ENCODE peak calls at places on chromosomes 13 and 19, in five cellular contexts. V is AG04449, U is Peyer's patch, O is AG04450, I is esophagus squamous epithelium. X is an unnamed sample.

GRCh38 chr13:112071902-112072530 is 5.1 kb downstream of the SOX1 start:
- DNase-seq in V (no peak), U (no peak), O (no peak), I (no peak), X (no peak)

GRCh38 chr19:47228937-47229673 is 1.9 kb downstream of the BBC3 start:
- DNase-seq in V (no peak), U (peak), O (no peak), I (no peak), X (no peak)

GRCh38 chr19:46718157-46718933 is 1.4 kb upstream of the PRKD2 start:
- DNase-seq in V (no peak), U (peak), O (no peak), I (no peak), X (no peak)

GRCh38 chr13:21637296-21637695 is 33.3 kb upstream of the MICU2 start:
- DNase-seq in V (no peak), U (peak), O (no peak), I (no peak), X (peak)

GRCh38 chr19:12705169-12705568 is 8.7 kb upstream of the FBXW9 start:
- DNase-seq in V (no peak), U (no peak), O (no peak), I (no peak), X (no peak)

GRCh38 chr13:81293594-81294164 is 952.8 kb upstream of the SPRY2 start:
- DNase-seq in V (no peak), U (no peak), O (no peak), I (no peak), X (no peak)

GRCh38 chr19:46951236-46951986 is 68.2 kb upstream of the NPAS1 start:
- DNase-seq in V (no peak), U (peak), O (no peak), I (no peak), X (peak)

GRCh38 chr13:28609936-28610335 is 49.0 kb upstream of the POMP start:
- DNase-seq in V (peak), U (no peak), O (peak), I (no peak), X (no peak)

GRCh38 chr13:24220086-24220703 is 59.7 kb downstream of the SPATA13 start:
- DNase-seq in V (peak), U (peak), O (peak), I (no peak), X (no peak)

GRCh38 chr13:96053003-96053703 is at the start of gene UGGT2:
- DNase-seq in V (peak), U (peak), O (peak), I (peak), X (no peak)

GRCh38 chr13:37001921-37002250 is 1.3 kb downstream of the EXOSC8 start:
- DNase-seq in V (no peak), U (no peak), O (no peak), I (no peak), X (no peak)

GRCh38 chr19:55385749-55386514 is at the start of gene RPL28:
- DNase-seq in V (peak), U (peak), O (peak), I (peak), X (peak)
- TF ChIP-seq CTCF in V (no peak), U (no peak), O (no peak), I (peak), X (no peak)

GRCh38 chr19:50969413-50969760 is at the start of gene KLK6:
- DNase-seq in V (no peak), U (no peak), O (no peak), I (no peak), X (no peak)
- H3K4me3 ChIP-seq in V (no peak), U (no peak), O (no peak), I (no peak), X (no peak)

GRCh38 chr19:29262085-29262484 is 49.1 kb upstream of the UQCRFS1 start:
- DNase-seq in V (no peak), U (no peak), O (no peak), I (no peak), X (no peak)

GRCh38 chr19:29256516-29256915 is 43.6 kb upstream of the UQCRFS1 start:
- DNase-seq in V (no peak), U (no peak), O (no peak), I (no peak), X (no peak)

GRCh38 chr19:29259867-29260281 is 46.9 kb upstream of the UQCRFS1 start:
- DNase-seq in V (no peak), U (no peak), O (no peak), I (no peak), X (no peak)

GRCh38 chr19:29260477-29261317 is 47.7 kb upstream of the UQCRFS1 start:
- DNase-seq in V (no peak), U (no peak), O (no peak), I (no peak), X (no peak)

DNA sequence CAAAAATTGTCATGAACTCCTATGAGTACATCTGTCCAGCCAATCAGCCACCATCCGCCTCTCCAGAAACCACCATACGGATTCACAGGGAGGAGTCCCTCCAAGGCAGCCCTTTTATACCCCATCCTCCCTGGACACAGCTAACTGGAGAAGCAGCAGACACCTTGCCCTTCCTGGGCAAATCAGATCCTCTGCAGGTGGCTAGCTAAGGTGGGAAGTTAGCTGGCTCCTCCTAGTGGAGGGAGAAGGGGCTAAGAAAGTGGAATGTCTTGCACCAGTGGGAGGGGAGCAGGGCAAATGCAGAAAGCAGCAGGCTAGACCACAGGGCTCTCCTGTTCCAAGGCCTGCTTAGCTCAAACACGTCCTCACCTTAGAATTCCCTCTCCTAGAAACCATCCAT is 46.2 kb upstream of the UQCRFS1 start:
- DNase-seq in V (no peak), U (no peak), O (no peak), I (no peak), X (no peak)
- TF ChIP-seq CTCF in V (peak), U (no peak), O (no peak), I (no peak), X (peak)

GRCh38 chr13:32538234-32538620 is 368 bp downstream of the N4BP2L2 start:
- DNase-seq in V (peak), U (no peak), O (no peak), I (no peak), X (no peak)

GRCh38 chr13:32535140-32535539 is 3.5 kb downstream of the N4BP2L2 start:
- DNase-seq in V (no peak), U (no peak), O (no peak), I (no peak), X (no peak)

GRCh38 chr13:32537580-32538233 is 888 bp downstream of the N4BP2L2 start:
- DNase-seq in V (no peak), U (peak), O (no peak), I (no peak), X (no peak)

GRCh38 chr13:32538621-32539246 is at the start of gene N4BP2L2:
- DNase-seq in V (peak), U (peak), O (peak), I (peak), X (peak)

DNA sequence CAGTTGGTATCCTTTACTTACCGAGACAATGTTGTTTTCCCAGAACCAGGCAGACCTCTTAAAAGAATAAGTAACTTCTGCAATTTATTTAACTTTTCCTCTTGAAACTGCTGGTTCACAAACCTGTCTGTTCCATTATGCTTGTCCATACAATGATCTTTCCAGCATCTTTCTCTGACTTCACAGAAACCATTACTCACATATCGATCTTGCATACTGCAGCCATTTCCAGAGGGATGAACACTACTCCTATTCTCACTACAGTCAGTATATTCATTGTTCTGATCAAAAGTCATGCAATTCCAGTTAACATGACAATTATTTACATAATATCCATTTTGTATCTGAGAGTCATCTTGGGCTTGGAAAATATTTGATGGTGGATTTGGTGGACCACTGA is 2.8 kb downstream of the N4BP2L2 start:
- DNase-seq in V (no peak), U (no peak), O (no peak), I (no peak), X (no peak)
- H3K4me3 ChIP-seq in V (no peak), U (no peak), O (no peak), I (no peak), X (no peak)

GRCh38 chr19:55098716-55099556 is 18.5 kb downstream of the PPP1R12C start:
- DNase-seq in V (no peak), U (no peak), O (no peak), I (no peak), X (no peak)
- TF ChIP-seq CTCF in V (no peak), U (no peak), O (peak), I (no peak), X (no peak)

DNA sequence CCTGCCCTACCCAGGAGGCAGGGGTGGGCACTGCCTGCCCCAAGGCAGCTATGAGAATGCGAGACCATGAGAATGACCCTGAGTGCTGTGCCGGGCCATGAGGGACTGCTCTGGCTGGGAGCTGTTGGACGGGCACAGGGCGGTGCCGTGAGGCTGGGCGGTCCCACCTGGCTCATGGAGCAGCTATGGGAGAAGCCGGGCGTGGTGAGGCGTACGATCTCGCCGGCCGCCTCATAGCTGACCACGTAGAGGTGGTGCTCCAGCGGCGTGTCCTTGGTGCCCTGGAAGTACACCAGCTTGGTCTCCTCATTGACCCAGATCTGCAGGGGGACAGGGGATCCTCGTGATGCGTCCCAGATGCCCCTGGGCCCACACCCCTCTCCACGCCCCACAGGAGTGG is 19.3 kb upstream of the MYDGF start:
- DNase-seq in V (no peak), U (no peak), O (no peak), I (no peak), X (no peak)
- H3K4me3 ChIP-seq in V (no peak), U (no peak), O (no peak), I (no peak), X (no peak)

GRCh38 chr19:23420824-23421223 is 25.6 kb upstream of the ZNF91 start:
- DNase-seq in V (no peak), U (no peak), O (no peak), I (no peak), X (no peak)
- TF ChIP-seq CTCF in V (no peak), U (no peak), O (no peak), I (no peak), X (no peak)

GRCh38 chr13:27006519-27007161 is 165.0 kb downstream of the USP12 start:
- DNase-seq in V (no peak), U (no peak), O (no peak), I (no peak), X (no peak)
- H3K4me3 ChIP-seq in V (peak), U (peak), O (peak), I (peak), X (peak)

DNA sequence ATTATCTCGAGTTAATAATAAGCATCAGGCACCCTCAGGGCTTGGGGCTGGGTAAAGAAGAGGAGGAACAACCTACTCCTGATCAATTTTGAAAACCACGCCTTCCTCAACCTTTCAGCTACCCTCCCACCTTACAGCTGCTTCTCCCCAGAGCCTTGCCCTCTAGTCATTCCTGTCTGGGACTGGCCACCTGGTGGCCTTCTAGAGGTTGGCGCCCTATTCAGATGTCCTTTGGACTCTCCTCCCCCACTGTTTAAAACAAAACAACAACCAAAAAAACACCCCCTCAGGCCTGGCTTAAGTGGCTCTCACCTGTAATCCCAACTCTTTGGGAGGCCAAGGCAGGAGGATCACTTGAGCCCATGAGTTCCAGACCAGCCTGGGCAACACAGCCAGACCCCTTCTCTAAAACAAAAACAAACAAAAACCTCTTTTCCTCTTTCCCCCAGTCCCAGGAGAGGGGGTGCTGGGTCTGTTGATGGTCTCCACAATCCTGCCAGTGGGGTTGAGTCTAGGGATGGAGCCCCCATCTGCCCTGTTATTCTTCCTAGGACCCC is 62.3 kb downstream of the CCDC70 start:
- DNase-seq in V (no peak), U (no peak), O (no peak), I (no peak), X (no peak)
- TF ChIP-seq CTCF in V (no peak), U (peak), O (peak), I (peak), X (peak)

X was measured in epithelial cell of proximal tubule.